ENCODE peak calls at places on chromosome 15, in six cellular contexts. P, K, O, I, N and V are unnamed samples.

GRCh38 chr15:59473226-59473625 is 35.2 kb downstream of the FAM81A start:
- DNase-seq in P (no peak), K (no peak), O (no peak), I (no peak), N (no peak), V (no peak)

GRCh38 chr15:40106203-40107161 is 2.2 kb downstream of the BMF start:
- DNase-seq in P (no peak), K (no peak), O (no peak), I (peak; percentile 82), N (no peak), V (no peak)

GRCh38 chr15:29570121-29570930 is 251.9 kb downstream of the TJP1 start:
- DNase-seq in P (no peak), K (no peak), O (no peak), I (no peak), N (peak; percentile 54), V (no peak)

GRCh38 chr15:67745059-67745993 is 80.0 kb upstream of the SKOR1 start:
- DNase-seq in P (no peak), K (no peak), O (no peak), I (no peak), N (no peak), V (no peak)

GRCh38 chr15:39287322-39288195 is 293.3 kb upstream of the THBS1 start:
- DNase-seq in P (no peak), K (no peak), O (no peak), I (no peak), N (peak; percentile 79), V (no peak)

GRCh38 chr15:48565560-48566482 is 79.7 kb downstream of the FBN1 start:
- DNase-seq in P (no peak), K (peak; percentile 89), O (no peak), I (no peak), N (no peak), V (no peak)

GRCh38 chr15:34838282-34838681 is 42.9 kb upstream of the ACTC1 start:
- DNase-seq in P (no peak), K (no peak), O (no peak), I (no peak), N (no peak), V (no peak)

GRCh38 chr15:94582368-94582767 is 351.0 kb downstream of the MCTP2 start:
- DNase-seq in P (no peak), K (no peak), O (no peak), I (no peak), N (peak; percentile 36), V (no peak)

GRCh38 chr15:64337761-64338160 is 18.2 kb downstream of the CSNK1G1 start:
- DNase-seq in P (no peak), K (no peak), O (no peak), I (no peak), N (no peak), V (no peak)

GRCh38 chr15:48331796-48332641 is 790 bp downstream of the DUT start:
- DNase-seq in P (peak; percentile 40), K (no peak), O (peak; percentile 60), I (peak; percentile 75), N (peak; percentile 78), V (peak; percentile 55)

GRCh38 chr15:88904808-88905327 is 8.3 kb downstream of the MFGE8 start:
- DNase-seq in P (peak; percentile 36), K (no peak), O (peak; percentile 95), I (peak; percentile 90), N (peak; percentile 68), V (peak; percentile 94)

GRCh38 chr15:56165234-56165633 is 78.4 kb downstream of the RFX7 start:
- DNase-seq in P (no peak), K (no peak), O (no peak), I (no peak), N (no peak), V (no peak)

GRCh38 chr15:29942548-29942947 is 120.3 kb upstream of the TJP1 start:
- DNase-seq in P (no peak), K (no peak), O (no peak), I (no peak), N (no peak), V (no peak)